ENCODE peak calls at places on chromosomes 1 and 21, in nine cellular contexts. E is AG20443; U is progenitor cell of endocrine pancreas; R is AG08396; K is transverse colon; H is fibroblast of gingiva; J is stimulated activated CD4-positive, alpha-beta T cell treated with anti-CD3 and anti-CD28 coated beads, Interleukin-12 subunit alpha, Interleukin-12 subunit beta, amount 100 ng/mL, for 4 hours; B is nephron progenitor cell; Y is KG1. W is an unnamed sample.

GRCh38 chr1:211830330-211831142 is at the start of gene LPGAT1:
- DNase-seq in U (peak; percentile 74), R (peak; percentile 92), J (peak; percentile 71), B (peak; percentile 85), Y (peak; percentile 69), K (peak; percentile 82), H (peak; percentile 63), E (peak; percentile 94), W (peak; percentile 14)

GRCh38 chr21:35923971-35924370 is 136.4 kb downstream of the SETD4 start:
- DNase-seq in K (no peak), Y (no peak), R (no peak), U (no peak), H (no peak), E (no peak), B (no peak), J (no peak), W (no peak)

GRCh38 chr1:3708696-3709246 is 43.5 kb upstream of the CCDC27 start:
- DNase-seq in U (peak; percentile 55), H (no peak), J (no peak), B (no peak), E (no peak), K (no peak), R (no peak), Y (no peak), W (no peak)

GRCh38 chr1:229128209-229128608 is 142.7 kb upstream of the RAB4A start:
- DNase-seq in E (no peak), K (no peak), J (no peak), H (no peak), B (no peak), Y (no peak), R (no peak), U (no peak), W (no peak)

GRCh38 chr1:51088474-51088873 is 13.6 kb upstream of the C1orf185 start:
- DNase-seq in K (no peak), Y (no peak), R (no peak), B (no peak), J (no peak), U (no peak), H (no peak), E (peak; percentile 24), W (no peak)

GRCh38 chr1:150537732-150538684 is 11.2 kb upstream of the ADAMTSL4 start:
- DNase-seq in K (no peak), U (no peak), B (no peak), H (no peak), Y (no peak), E (peak; percentile 88), J (no peak), R (peak; percentile 63), W (no peak)

GRCh38 chr21:36909901-36910561 is 56.4 kb downstream of the HLCS start:
- DNase-seq in U (no peak), R (peak; percentile 78), J (no peak), E (peak; percentile 80), K (no peak), B (no peak), H (peak; percentile 97), Y (no peak), W (peak; percentile 97)

GRCh38 chr1:101293461-101294045 is 56.7 kb downstream of the S1PR1 start:
- DNase-seq in E (no peak), Y (no peak), U (no peak), H (no peak), B (no peak), K (no peak), J (peak; percentile 34), R (no peak), W (peak; percentile 86)

GRCh38 chr1:223634423-223634822 is 31.1 kb downstream of the CAPN8 start:
- DNase-seq in R (no peak), U (no peak), E (no peak), Y (no peak), H (no peak), B (no peak), K (no peak), J (no peak), W (no peak)

GRCh38 chr21:37342046-37342632 is 24.4 kb upstream of the DYRK1A start:
- DNase-seq in R (no peak), J (no peak), E (no peak), U (no peak), K (no peak), B (no peak), Y (no peak), H (no peak), W (no peak)

GRCh38 chr1:9363061-9363471 is 70.4 kb downstream of the SPSB1 start:
- DNase-seq in K (no peak), E (no peak), J (no peak), R (no peak), H (no peak), U (no peak), B (no peak), Y (no peak), W (no peak)

GRCh38 chr1:241081473-241081872 is 275.5 kb downstream of the RGS7 start:
- DNase-seq in K (no peak), H (peak; percentile 42), R (no peak), B (no peak), Y (no peak), J (no peak), U (no peak), E (no peak), W (no peak)

GRCh38 chr21:37060296-37060695 is 12.6 kb downstream of the PIGP start:
- DNase-seq in K (peak; percentile 68), H (peak; percentile 97), E (peak; percentile 91), J (no peak), Y (no peak), U (no peak), R (peak; percentile 87), B (peak; percentile 22), W (peak; percentile 98)

GRCh38 chr1:93033029-93033428 is 46.1 kb upstream of the MTF2 start:
- DNase-seq in J (no peak), Y (no peak), U (no peak), K (no peak), E (no peak), H (no peak), B (no peak), R (no peak), W (no peak)

GRCh38 chr1:17914987-17915386 is 159.9 kb downstream of the ACTL8 start:
- DNase-seq in E (no peak), B (no peak), R (no peak), J (no peak), K (no peak), U (no peak), H (no peak), Y (no peak), W (no peak)

GRCh38 chr1:98053471-98054366 is 132.9 kb upstream of the DPYD start:
- DNase-seq in Y (peak; percentile 46), H (peak; percentile 61), K (peak; percentile 32), E (peak; percentile 92), J (peak; percentile 60), R (peak; percentile 80), U (peak; percentile 70), B (peak; percentile 84), W (peak; percentile 23)

GRCh38 chr1:234912541-234913312 is 215.9 kb downstream of the TOMM20 start:
- DNase-seq in J (no peak), U (no peak), H (no peak), K (no peak), R (no peak), B (no peak), Y (no peak), E (no peak), W (no peak)

GRCh38 chr1:21933397-21934248 is 3.5 kb downstream of the HSPG2 start:
- DNase-seq in B (no peak), R (no peak), U (no peak), J (no peak), H (no peak), K (peak; percentile 63), E (no peak), Y (no peak), W (peak; percentile 69)

GRCh38 chr1:111745670-111746613 is 6.7 kb upstream of the INKA2 start:
- DNase-seq in R (no peak), E (no peak), Y (no peak), U (no peak), J (no peak), H (no peak), B (no peak), K (no peak), W (no peak)

GRCh38 chr1:107477233-107477632 is 336.4 kb downstream of the NTNG1 start:
- DNase-seq in H (no peak), J (no peak), U (no peak), R (no peak), K (no peak), Y (no peak), B (no peak), E (no peak), W (no peak)

GRCh38 chr1:100710881-100711660 is 8.5 kb upstream of the VCAM1 start:
- DNase-seq in K (no peak), J (no peak), U (no peak), R (no peak), H (peak; percentile 72), E (peak; percentile 20), B (no peak), Y (no peak), W (peak; percentile 24)

W was measured in H4.